ENCODE peak calls at places on chromosomes 3 and 15, in five cellular contexts. N is uterus, A is suprapubic skin, J is dorsolateral prefrontal cortex, P is transverse colon. G is an unnamed sample.

GRCh38 chr15:101146118-101146702 is 105.6 kb downstream of the CHSY1 start:
- DNase-seq in A (no peak), P (no peak), N (no peak), J (no peak), G (no peak)

GRCh38 chr15:91224750-91225380 is 124.8 kb downstream of the SV2B start:
- DNase-seq in N (no peak), A (no peak), J (no peak), P (no peak), G (no peak)

GRCh38 chr3:41768363-41768762 is 193.5 kb downstream of the ULK4 start:
- DNase-seq in N (no peak), J (no peak), P (no peak), A (no peak), G (no peak)

GRCh38 chr15:27828721-27829120 is 270.4 kb downstream of the OCA2 start:
- DNase-seq in N (no peak), A (no peak), J (no peak), P (no peak), G (no peak)

GRCh38 chr3:69118555-69118954 is 3.8 kb downstream of the LMOD3 start:
- DNase-seq in N (no peak), P (no peak), A (no peak), J (no peak), G (no peak)

GRCh38 chr3:57821765-57822164 is 65.7 kb downstream of the SLMAP start:
- DNase-seq in P (no peak), J (no peak), A (no peak), N (no peak), G (no peak)

GRCh38 chr15:65312400-65312916 is 8.0 kb downstream of the RNU5B-1 start:
- DNase-seq in P (no peak), N (peak), J (peak), A (no peak), G (no peak)

GRCh38 chr3:88167704-88168103 is 17.9 kb downstream of the C3orf38 start:
- DNase-seq in N (no peak), A (no peak), P (no peak), J (no peak), G (no peak)

GRCh38 chr3:193978446-193978845 is 157.5 kb upstream of the HES1 start:
- DNase-seq in J (no peak), N (no peak), P (no peak), A (no peak), G (no peak)

GRCh38 chr15:84784262-84784661 is 32.9 kb upstream of the ALPK3 start:
- DNase-seq in A (no peak), N (no peak), P (no peak), J (no peak), G (no peak)

GRCh38 chr15:57149196-57149595 is 227.1 kb upstream of the CGNL1 start:
- DNase-seq in A (no peak), P (no peak), J (no peak), N (no peak), G (no peak)

GRCh38 chr3:69425249-69425648 is 39.4 kb upstream of the FRMD4B start:
- DNase-seq in N (no peak), A (no peak), J (no peak), P (peak), G (no peak)

GRCh38 chr3:115790759-115791158 is 167.4 kb downstream of the GAP43 start:
- DNase-seq in N (no peak), P (no peak), A (no peak), J (no peak), G (no peak)

GRCh38 chr15:99059010-99059981 is 45.6 kb upstream of the SYNM start:
- DNase-seq in P (peak), J (no peak), A (peak), N (peak), G (peak)

GRCh38 chr15:47817825-47818681 is 100.7 kb downstream of the SEMA6D start:
- DNase-seq in A (no peak), P (no peak), J (no peak), N (no peak), G (no peak)

GRCh38 chr15:31352283-31352880 is 25.7 kb downstream of the KLF13 start:
- DNase-seq in P (peak), A (no peak), J (no peak), N (no peak), G (no peak)

GRCh38 chr15:43824302-43825246 is at the start of gene MFAP1:
- DNase-seq in P (peak), J (peak), N (peak), A (peak), G (peak)

GRCh38 chr3:7874116-7874515 is 627.5 kb upstream of the LMCD1 start:
- DNase-seq in J (no peak), N (no peak), A (no peak), P (no peak), G (no peak)
- TF ChIP-seq CTCF in J (no peak), N (no peak), A (no peak), P (no peak), G (no peak)

DNA sequence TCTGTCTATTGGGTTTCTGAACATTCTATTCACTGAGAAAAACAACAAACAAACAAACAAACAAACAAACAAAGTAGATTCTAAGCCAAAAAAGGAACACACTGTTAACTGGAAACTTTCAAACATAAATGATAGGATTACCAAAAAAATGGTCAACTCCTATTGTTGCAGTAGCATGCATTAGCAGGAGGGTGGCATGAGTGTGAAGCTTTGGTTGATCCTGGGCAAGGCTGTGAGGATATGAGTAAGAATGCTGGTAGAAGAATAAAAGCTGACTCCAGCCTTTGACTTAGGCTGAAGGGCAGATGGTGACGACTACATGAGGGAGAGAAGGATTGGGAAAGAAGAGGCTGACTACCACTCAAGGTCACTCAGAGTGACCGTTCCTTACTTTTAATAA is 810.3 kb downstream of the VGLL3 start:
- DNase-seq in J (no peak), A (no peak), P (no peak), N (no peak), G (no peak)
- TF ChIP-seq CTCF in J (peak), A (no peak), P (no peak), N (no peak), G (no peak)

GRCh38 chr3:100436951-100437350 is 35.6 kb downstream of the LNP1 start:
- DNase-seq in P (no peak), J (no peak), A (no peak), N (no peak), G (no peak)
- TF ChIP-seq CTCF in P (no peak), J (no peak), A (no peak), N (no peak), G (no peak)

DNA sequence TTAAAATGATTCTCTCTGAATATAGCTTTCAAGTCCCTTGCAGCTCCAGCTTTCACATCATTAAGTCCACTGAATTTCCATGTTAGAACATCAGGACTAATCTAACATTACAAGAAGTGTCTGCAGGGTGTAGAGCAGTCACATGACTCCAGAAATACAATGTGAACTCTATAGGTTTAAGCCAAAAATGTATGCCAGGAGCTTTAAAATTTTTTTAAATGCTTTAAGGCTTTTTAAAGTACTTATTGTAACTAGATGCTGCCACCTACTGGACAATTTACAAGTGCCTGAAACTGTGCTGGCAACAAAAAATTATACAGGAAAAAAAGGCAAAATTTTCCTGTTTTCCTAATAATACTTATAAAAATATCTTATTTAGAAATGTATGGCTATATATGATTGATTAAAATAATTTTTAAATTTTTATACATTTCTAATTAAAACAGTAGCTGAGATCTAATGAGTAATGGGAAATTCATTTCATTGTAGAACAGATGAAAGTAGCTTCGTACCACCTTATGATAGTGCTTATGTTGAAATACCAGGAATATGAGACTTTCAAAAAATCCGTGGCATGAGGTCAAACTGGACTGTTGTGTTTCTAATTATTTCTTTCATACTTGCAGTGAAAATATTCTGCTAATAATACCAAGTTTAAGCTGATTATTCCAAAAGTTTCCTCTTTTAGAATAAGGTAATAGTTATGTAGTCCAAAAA is 25.7 kb downstream of the FSIP1 start:
- DNase-seq in P (no peak), N (peak), J (no peak), A (no peak), G (no peak)
- TF ChIP-seq CTCF in P (peak), N (peak), J (peak), A (peak), G (no peak)

GRCh38 chr15:69753867-69754266 is 301.2 kb downstream of the RPLP1 start:
- DNase-seq in A (no peak), N (no peak), J (no peak), P (no peak), G (no peak)
- TF ChIP-seq CTCF in A (no peak), N (no peak), J (no peak), P (no peak), G (no peak)

GRCh38 chr15:70875001-70875782 is 17.0 kb downstream of the THAP10 start:
- DNase-seq in J (no peak), P (no peak), N (no peak), A (no peak), G (no peak)
- TF ChIP-seq CTCF in J (peak), P (no peak), N (peak), A (no peak), G (no peak)

GRCh38 chr3:124131158-124132115 is 139.5 kb upstream of the ROPN1 start:
- DNase-seq in J (no peak), N (no peak), P (no peak), A (no peak), G (no peak)

GRCh38 chr3:124138148-124138547 is 146.2 kb upstream of the ROPN1 start:
- DNase-seq in A (no peak), N (no peak), P (no peak), J (no peak), G (no peak)

GRCh38 chr3:124133366-124133940 is 141.5 kb upstream of the ROPN1 start:
- DNase-seq in J (no peak), P (no peak), A (no peak), N (no peak), G (no peak)

GRCh38 chr3:124137264-124137663 is 145.3 kb upstream of the ROPN1 start:
- DNase-seq in A (no peak), P (no peak), J (no peak), N (no peak), G (no peak)

DNA sequence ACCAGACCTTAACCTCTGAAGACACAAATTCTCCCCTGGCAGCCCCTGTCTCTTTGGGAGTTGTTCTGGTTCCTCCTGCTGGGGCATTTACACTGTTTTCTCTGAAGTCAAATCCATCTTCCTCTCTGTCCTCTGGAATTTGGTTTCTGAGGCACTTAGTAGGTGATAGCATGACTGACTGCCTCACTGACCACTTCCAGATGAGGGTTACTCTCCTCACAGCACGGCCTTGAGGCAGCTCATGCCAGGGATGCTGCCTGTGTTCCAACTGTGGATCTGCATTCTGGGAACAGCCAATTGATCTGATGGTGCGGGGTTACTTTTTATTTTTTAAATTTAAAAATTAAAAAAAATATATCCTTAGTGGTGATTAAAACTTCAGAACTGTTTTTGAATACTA is 140.9 kb upstream of the ROPN1 start:
- DNase-seq in J (no peak), A (no peak), P (no peak), N (no peak), G (no peak)
- TF ChIP-seq CTCF in J (no peak), A (no peak), P (no peak), N (no peak), G (no peak)

GRCh38 chr3:186427627-186428026 is 65.6 kb upstream of the DGKG start:
- DNase-seq in J (no peak), N (no peak), A (no peak), P (no peak), G (no peak)

GRCh38 chr3:186421946-186422345 is 59.9 kb upstream of the DGKG start:
- DNase-seq in A (no peak), N (no peak), P (no peak), J (no peak), G (no peak)

DNA sequence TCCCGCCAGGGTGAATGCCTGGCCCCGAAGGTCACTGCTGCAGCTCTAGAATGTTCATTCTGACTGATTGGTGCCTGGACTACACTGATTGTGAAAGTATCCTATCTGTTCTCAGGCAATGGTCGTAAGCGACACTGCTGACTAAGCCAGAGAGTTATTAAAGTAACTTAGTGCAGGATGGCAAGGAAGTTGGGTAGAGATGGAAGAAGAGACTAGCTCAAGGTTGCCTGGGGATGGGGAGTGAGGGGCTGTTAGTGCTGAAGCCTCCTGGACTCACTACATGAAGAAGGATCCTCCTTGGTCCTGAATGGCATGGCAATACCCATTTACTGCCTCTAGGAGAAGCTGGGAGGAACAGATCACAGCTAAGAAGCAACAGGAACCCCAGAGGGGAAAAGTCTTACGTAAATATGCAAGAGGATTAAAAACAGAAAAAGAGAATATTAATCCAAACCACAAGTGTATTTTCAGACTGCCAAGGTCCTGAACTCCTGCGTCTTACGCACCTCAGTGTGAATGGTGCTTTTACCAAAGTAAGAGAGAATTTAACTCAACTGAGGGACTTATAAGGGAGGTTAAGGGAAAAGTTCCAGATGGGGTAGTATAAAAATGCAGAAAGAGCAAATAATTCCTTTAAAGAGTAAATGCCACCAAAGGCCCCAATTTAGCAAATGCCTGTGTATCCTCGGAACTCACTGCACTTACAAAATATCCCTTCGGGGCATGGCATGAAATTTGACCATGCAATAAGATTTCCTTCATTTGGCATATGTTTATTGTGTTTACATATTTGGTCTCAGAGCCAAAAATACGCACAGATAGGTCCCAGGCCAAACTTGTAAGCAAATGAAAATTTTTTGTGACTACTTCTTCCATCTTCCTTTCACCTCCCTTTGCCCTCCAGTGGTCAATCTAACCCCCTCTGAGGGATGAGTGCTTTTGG is 64.0 kb upstream of the DGKG start:
- DNase-seq in A (no peak), P (no peak), J (no peak), N (no peak), G (no peak)
- TF ChIP-seq CTCF in A (no peak), P (no peak), J (no peak), N (no peak), G (no peak)